ENCODE peak calls at places on chromosomes 4 and X, in four cellular contexts. P, C, W and L are unnamed samples.

GRCh38 chr4:7823416-7823824 is 116.2 kb downstream of the AFAP1 start:
- DNase-seq in W (no peak), P (no peak), C (peak; percentile 66), L (no peak)

GRCh38 chr4:93897559-93897958 is 69.0 kb downstream of the ATOH1 start:
- DNase-seq in C (peak; percentile 3), P (no peak), W (no peak), L (peak; percentile 18)

GRCh38 chrX:16212024-16212423 is 44.7 kb downstream of the MAGEB17 start:
- DNase-seq in C (no peak), P (no peak), W (no peak), L (no peak)

GRCh38 chrX:138711399-138712347 is at the start of gene FGF13:
- DNase-seq in P (no peak), W (no peak), C (peak; percentile 0), L (peak; percentile 59)

GRCh38 chrX:94492541-94492940 is 818.5 kb downstream of the FAM133A start:
- DNase-seq in P (no peak), W (no peak), C (no peak), L (no peak)

GRCh38 chr4:138182838-138183426 is 59.2 kb downstream of the SLC7A11 start:
- DNase-seq in C (peak; percentile 56), P (peak; percentile 12), W (no peak), L (peak; percentile 19)

GRCh38 chrX:132219343-132219768 is at the start of gene RAP2C:
- DNase-seq in P (peak; percentile 55), W (no peak), C (peak; percentile 77), L (peak; percentile 82)

GRCh38 chrX:48971325-48972213 is at the start of gene KCND1:
- DNase-seq in P (peak; percentile 49), W (no peak), C (no peak), L (no peak)

GRCh38 chrX:107449490-107450175 is at the start of gene FRMPD3:
- DNase-seq in C (no peak), W (no peak), P (no peak), L (peak; percentile 47)

GRCh38 chrX:43618376-43619205 is 37.5 kb upstream of the MAOA start:
- DNase-seq in C (peak; percentile 40), W (no peak), P (no peak), L (no peak)

GRCh38 chr4:26217429-26217828 is 103.4 kb upstream of the RBPJ start:
- DNase-seq in P (no peak), W (no peak), C (no peak), L (no peak)

GRCh38 chr4:186939766-186940165 is 216.1 kb upstream of the FAT1 start:
- DNase-seq in W (no peak), P (no peak), C (no peak), L (no peak)

GRCh38 chr4:38004062-38004461 is 43.9 kb downstream of the PTTG2 start:
- DNase-seq in C (no peak), P (no peak), W (no peak), L (no peak)

GRCh38 chrX:17860179-17860780 is 818 bp downstream of the RAI2 start:
- DNase-seq in C (no peak), W (no peak), P (no peak), L (peak; percentile 16)

GRCh38 chr4:120636120-120636630 is 286.4 kb downstream of the PRDM5 start:
- DNase-seq in W (no peak), P (no peak), C (no peak), L (no peak)

GRCh38 chr4:8853249-8853648 is 18.4 kb downstream of the HMX1 start:
- DNase-seq in W (no peak), P (peak; percentile 22), C (no peak), L (peak; percentile 34)
- TF ChIP-seq FOXM1 in W (no peak), P (no peak), C (no peak), L (no peak)

DNA sequence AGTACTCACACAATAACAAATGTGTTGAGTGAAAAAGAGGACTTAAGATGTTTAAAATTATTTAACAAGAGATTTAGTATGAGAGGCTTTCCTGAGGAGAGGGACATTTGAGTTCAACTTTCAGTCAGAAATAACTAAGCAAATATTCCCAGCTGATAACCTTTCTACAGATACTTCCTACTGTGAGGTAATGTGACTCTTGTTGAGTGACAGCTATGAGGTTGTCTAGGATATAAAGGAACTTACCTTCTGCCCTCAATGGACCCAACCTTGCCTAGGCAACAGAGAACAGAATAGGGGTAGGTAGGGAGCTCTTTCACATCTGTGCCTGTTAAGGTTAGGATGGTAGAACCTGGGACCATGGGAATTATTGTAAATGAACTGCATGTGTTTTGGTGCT is 54.7 kb downstream of the GLUD2 start:
- DNase-seq in P (no peak), C (no peak), W (no peak), L (no peak)
- TF ChIP-seq TARDBP in P (no peak), C (no peak), W (no peak), L (no peak)

GRCh38 chr4:107147864-107148263 is 111.8 kb upstream of the DKK2 start:
- DNase-seq in W (no peak), P (no peak), C (no peak), L (no peak)
- TF ChIP-seq SP1 in W (no peak), P (no peak), C (no peak), L (no peak)

DNA sequence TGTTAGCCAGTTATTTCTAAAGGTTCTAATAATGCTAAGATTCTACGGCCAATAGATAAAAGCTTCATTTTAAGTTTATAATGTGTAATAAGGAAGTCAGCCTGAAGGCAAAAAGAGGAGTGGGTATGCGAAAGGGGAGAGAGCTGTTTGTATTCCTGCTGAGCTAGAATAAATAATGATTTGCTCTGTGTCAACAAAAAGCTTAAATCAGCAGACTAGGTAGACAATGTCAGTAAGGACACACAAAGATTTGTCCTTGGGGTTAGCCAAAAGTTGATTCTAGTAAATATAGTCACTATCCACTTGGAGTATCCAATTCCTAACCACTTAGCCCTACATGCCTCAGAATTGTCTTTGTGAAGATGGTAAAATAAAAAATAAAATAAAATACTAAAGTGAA is 90.3 kb upstream of the GRIA3 start:
- DNase-seq in W (no peak), P (no peak), C (peak; percentile 76), L (no peak)
- TF ChIP-seq FOXM1 in W (no peak), P (no peak), C (no peak), L (no peak)

DNA sequence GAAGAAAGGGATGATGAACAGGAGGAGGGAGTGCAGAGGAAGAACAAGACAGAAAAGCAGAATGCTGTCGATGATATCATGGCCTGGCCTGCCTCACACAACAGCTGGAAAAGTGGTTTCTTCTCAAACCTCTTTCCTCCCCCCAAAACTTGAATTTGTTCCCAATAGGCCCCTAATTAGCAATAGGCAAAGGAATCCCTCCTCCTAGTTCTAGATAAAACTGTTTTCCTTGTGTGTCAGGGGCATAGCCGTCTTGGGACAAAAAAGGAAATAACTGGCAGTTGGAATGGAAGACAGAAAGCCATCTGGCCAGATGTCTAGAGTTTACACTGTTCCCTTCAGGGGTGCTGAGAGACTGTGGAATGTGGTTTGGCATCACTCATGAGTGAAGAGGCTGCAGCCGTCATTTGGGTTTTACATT is 177.8 kb upstream of the C1QTNF7 start:
- DNase-seq in W (no peak), C (no peak), P (no peak), L (no peak)
- TF ChIP-seq TARDBP in W (no peak), C (no peak), P (no peak), L (no peak)

GRCh38 chrX:101231080-101231479 is 11.5 kb downstream of the DRP2 start:
- DNase-seq in P (no peak), W (no peak), C (no peak), L (no peak)

GRCh38 chrX:101223226-101223625 is 3.6 kb downstream of the DRP2 start:
- DNase-seq in C (no peak), P (no peak), W (no peak), L (no peak)

GRCh38 chrX:101232316-101232715 is 12.7 kb downstream of the DRP2 start:
- DNase-seq in C (no peak), W (no peak), P (no peak), L (no peak)

GRCh38 chrX:101230636-101231035 is 11.1 kb downstream of the DRP2 start:
- DNase-seq in P (no peak), C (no peak), W (no peak), L (no peak)

GRCh38 chrX:101229155-101229554 is 9.6 kb downstream of the DRP2 start:
- DNase-seq in P (no peak), W (no peak), C (no peak), L (no peak)
- TF ChIP-seq SP1 in P (no peak), W (no peak), C (no peak), L (no peak)

GRCh38 chr4:3062466-3062865 is 11.9 kb downstream of the HTT-AS start:
- DNase-seq in P (no peak), W (no peak), C (no peak), L (no peak)
- TF ChIP-seq FOXM1 in P (no peak), W (no peak), C (no peak), L (no peak)

GRCh38 chrX:146994163-146994562 is 179.6 kb upstream of the CXorf51A start:
- DNase-seq in P (no peak), W (no peak), C (no peak), L (no peak)
- TF ChIP-seq TARDBP in P (no peak), W (no peak), C (no peak), L (no peak)

GRCh38 chr4:168573870-168574269 is 77.0 kb downstream of the PALLD start:
- DNase-seq in W (no peak), P (no peak), C (no peak), L (no peak)

GRCh38 chr4:168575473-168575872 is 78.6 kb downstream of the PALLD start:
- DNase-seq in P (no peak), C (no peak), W (no peak), L (no peak)

GRCh38 chr4:168574581-168575295 is 77.9 kb downstream of the PALLD start:
- DNase-seq in P (no peak), C (no peak), W (no peak), L (no peak)

GRCh38 chr4:168580228-168580627 is 83.4 kb downstream of the PALLD start:
- DNase-seq in P (no peak), C (no peak), W (no peak), L (no peak)

GRCh38 chr4:168577624-168578023 is 80.8 kb downstream of the PALLD start:
- DNase-seq in P (no peak), C (no peak), W (no peak), L (no peak)
- TF ChIP-seq SP1 in P (no peak), C (no peak), W (no peak), L (no peak)

GRCh38 chr4:119493419-119493818 is 135.2 kb downstream of the PDE5A start:
- DNase-seq in W (no peak), C (no peak), P (no peak), L (no peak)

GRCh38 chr4:119489305-119489704 is 139.3 kb downstream of the PDE5A start:
- DNase-seq in C (no peak), P (no peak), W (no peak), L (no peak)

GRCh38 chr4:119490335-119490734 is 138.3 kb downstream of the PDE5A start:
- DNase-seq in C (no peak), P (no peak), W (no peak), L (peak; percentile 16)
- TF ChIP-seq FOXM1 in C (no peak), P (no peak), W (no peak), L (no peak)